ENCODE peak calls at places on chromosome 21, in eight cellular contexts. X, Q, A, B, M, G, N and Z are unnamed samples.

GRCh38 chr21:45517249-45518065 is 24.8 kb downstream of the SLC19A1 start:
- DNase-seq in N (peak; percentile 5), G (peak; percentile 70), A (no peak), B (no peak), M (no peak), X (no peak), Q (no peak), Z (no peak)

GRCh38 chr21:43928726-43929125 is 63.7 kb downstream of the AGPAT3 start:
- DNase-seq in B (no peak), X (peak; percentile 74), A (no peak), Q (no peak), M (no peak), G (no peak), N (no peak), Z (no peak)

GRCh38 chr21:34782666-34783365 is 114.0 kb downstream of the CLIC6 start:
- DNase-seq in A (no peak), X (no peak), B (no peak), G (no peak), N (no peak), Q (no peak), M (no peak), Z (no peak)

GRCh38 chr21:34526618-34527290 is 14.7 kb upstream of the KCNE1 start:
- DNase-seq in N (peak; percentile 67), B (peak; percentile 98), G (peak; percentile 62), X (peak; percentile 82), A (no peak), Q (peak; percentile 98), M (peak; percentile 32), Z (peak; percentile 77)

GRCh38 chr21:17386498-17386897 is 126.3 kb upstream of the CXADR start:
- DNase-seq in B (no peak), X (no peak), Q (no peak), N (no peak), A (no peak), M (no peak), G (no peak), Z (no peak)

GRCh38 chr21:33558777-33559421 is 16.1 kb downstream of the SON start:
- DNase-seq in A (no peak), X (no peak), N (no peak), Q (no peak), G (no peak), M (no peak), B (no peak), Z (no peak)

GRCh38 chr21:36466061-36466511 is 13.8 kb downstream of the CLDN14 start:
- DNase-seq in B (no peak), N (no peak), M (no peak), X (no peak), A (no peak), Q (no peak), G (no peak), Z (no peak)

GRCh38 chr21:39082656-39083376 is 100.4 kb downstream of the PSMG1 start:
- DNase-seq in N (no peak), Q (no peak), A (no peak), X (peak; percentile 53), B (no peak), M (no peak), G (no peak), Z (no peak)

GRCh38 chr21:41570791-41571355 is 62.9 kb upstream of the TMPRSS2 start:
- DNase-seq in Q (no peak), N (no peak), A (no peak), M (no peak), G (no peak), X (no peak), B (no peak), Z (no peak)

GRCh38 chr21:46038871-46039397 is 57.4 kb downstream of the COL6A1 start:
- DNase-seq in G (no peak), M (no peak), Q (peak; percentile 31), B (no peak), X (no peak), N (peak; percentile 87), A (no peak), Z (no peak)

GRCh38 chr21:45845063-45845789 is 136.3 kb upstream of the COL6A1 start:
- DNase-seq in G (no peak), B (no peak), Q (no peak), X (no peak), A (no peak), N (no peak), M (no peak), Z (no peak)

GRCh38 chr21:28516011-28516410 is 476.7 kb downstream of the LTN1 start:
- DNase-seq in Q (no peak), M (no peak), G (no peak), A (no peak), X (no peak), N (no peak), B (no peak), Z (no peak)

GRCh38 chr21:44497641-44498243 is 42.3 kb downstream of the KRTAP10-1 start:
- DNase-seq in B (no peak), N (no peak), G (no peak), X (no peak), M (no peak), Q (no peak), A (no peak), Z (no peak)

GRCh38 chr21:36428789-36429671 is 43.8 kb downstream of the CHAF1B start:
- DNase-seq in A (no peak), B (no peak), Q (no peak), G (no peak), X (no peak), M (no peak), N (no peak), Z (no peak)

GRCh38 chr21:25234857-25235801 is 372.2 kb downstream of the MRPL39 start:
- DNase-seq in A (no peak), N (no peak), Q (no peak), M (no peak), B (no peak), X (no peak), G (no peak), Z (no peak)

GRCh38 chr21:20943476-20944085 is 54.6 kb upstream of the NCAM2 start:
- DNase-seq in N (no peak), G (no peak), X (no peak), Q (no peak), M (no peak), A (no peak), B (no peak), Z (no peak)

GRCh38 chr21:45219517-45219916 is 68.2 kb downstream of the POFUT2 start:
- DNase-seq in M (no peak), A (no peak), B (no peak), N (no peak), G (no peak), X (no peak), Q (no peak), Z (no peak)

GRCh38 chr21:44074315-44074958 is 32.8 kb upstream of the PWP2 start:
- DNase-seq in M (no peak), A (no peak), G (no peak), B (no peak), N (no peak), Q (no peak), X (no peak), Z (no peak)

GRCh38 chr21:37483776-37484175 is 117.2 kb downstream of the DYRK1A start:
- DNase-seq in G (no peak), M (no peak), Q (no peak), B (no peak), N (no peak), A (no peak), X (no peak), Z (no peak)